ENCODE peak calls at places on chromosomes 6 and 20, in ten cellular contexts. N is Calu3, T is NCI-H446, E is GOT3, W is T-helper 2 cell, M is colonic mucosa, S is GM04504, U is COR-L47, C is naive B cell, B is NCI-H1436. J is an unnamed sample.

GRCh38 chr20:58800134-58800650 is 50.5 kb downstream of the GNAS-AS1 start:
- DNase-seq in C (no peak), E (no peak), T (no peak), M (no peak), N (no peak), U (no peak), B (no peak), W (no peak), S (no peak), J (no peak)

GRCh38 chr20:10076126-10077080 is 41.6 kb downstream of the ANKEF1 start:
- DNase-seq in T (no peak), U (no peak), B (no peak), C (no peak), W (no peak), N (peak), E (no peak), M (no peak), S (no peak), J (no peak)

GRCh38 chr20:50163570-50164317 is 10.2 kb upstream of the PEDS1 start:
- DNase-seq in W (no peak), T (no peak), U (no peak), M (no peak), C (no peak), N (peak), S (peak), E (no peak), B (no peak), J (no peak)

GRCh38 chr6:87756858-87757257 is 54.8 kb upstream of the AKIRIN2 start:
- DNase-seq in N (no peak), B (no peak), T (no peak), S (peak), C (peak), M (no peak), W (no peak), U (no peak), E (no peak), J (peak)

GRCh38 chr20:62685781-62686555 is 22.7 kb upstream of the NTSR1 start:
- DNase-seq in N (no peak), U (peak), W (no peak), B (peak), E (no peak), M (peak), C (no peak), S (no peak), T (no peak), J (peak)

GRCh38 chr6:75397806-75398465 is 95.7 kb downstream of the FILIP1 start:
- DNase-seq in W (no peak), T (no peak), S (no peak), M (no peak), U (no peak), N (no peak), E (no peak), C (no peak), B (no peak), J (no peak)

GRCh38 chr6:168040856-168041496 is 38.0 kb downstream of the FRMD1 start:
- DNase-seq in B (no peak), N (no peak), T (no peak), U (no peak), E (no peak), M (no peak), C (no peak), S (no peak), W (no peak), J (no peak)

GRCh38 chr20:58557713-58558335 is 42.6 kb upstream of the APCDD1L start:
- DNase-seq in T (no peak), U (no peak), M (no peak), S (peak), W (no peak), C (no peak), N (no peak), B (no peak), E (no peak), J (no peak)

GRCh38 chr6:98467091-98467490 is 367.3 kb upstream of the POU3F2 start:
- DNase-seq in S (no peak), M (no peak), W (no peak), C (no peak), E (no peak), N (no peak), B (no peak), U (no peak), T (no peak), J (no peak)

GRCh38 chr6:146905313-146905712 is 298.9 kb upstream of the STXBP5 start:
- DNase-seq in N (peak), M (no peak), T (peak), U (peak), S (peak), E (no peak), B (no peak), W (no peak), C (no peak), J (peak)

GRCh38 chr6:75207211-75207984 is 1.5 kb upstream of the COL12A1 start:
- DNase-seq in B (no peak), M (no peak), T (no peak), U (no peak), N (no peak), C (no peak), S (no peak), W (no peak), E (no peak), J (no peak)

GRCh38 chr20:58019027-58019849 is 209.2 kb downstream of the ANKRD60 start:
- DNase-seq in B (no peak), E (no peak), M (peak), T (no peak), W (no peak), N (peak), S (peak), C (no peak), U (no peak), J (no peak)

GRCh38 chr20:62523473-62524203 is 47.8 kb upstream of the GATA5 start:
- DNase-seq in N (peak), W (no peak), S (no peak), U (no peak), M (no peak), T (no peak), E (no peak), C (no peak), B (no peak), J (no peak)

GRCh38 chr6:166307082-166307980 is 861 bp downstream of the PRR18 start:
- DNase-seq in N (peak), T (no peak), C (no peak), M (no peak), W (no peak), B (no peak), E (no peak), U (peak), S (no peak), J (no peak)

GRCh38 chr6:105319331-105319730 is 83.6 kb downstream of the PREP start:
- DNase-seq in C (no peak), M (no peak), T (no peak), B (no peak), W (no peak), S (no peak), E (no peak), N (no peak), U (no peak), J (no peak)

GRCh38 chr20:10352934-10353866 is 80.8 kb downstream of the MKKS start:
- DNase-seq in N (peak), U (no peak), T (no peak), E (no peak), W (no peak), B (no peak), C (no peak), M (no peak), S (no peak), J (no peak)

GRCh38 chr6:4774715-4775590 is 1.3 kb upstream of the CDYL start:
- DNase-seq in B (no peak), T (no peak), W (no peak), U (peak), N (peak), S (no peak), M (peak), C (no peak), E (no peak), J (no peak)

GRCh38 chr6:24991748-24992467 is 56.1 kb upstream of the RIPOR2 start:
- DNase-seq in T (peak), C (peak), W (peak), M (peak), S (no peak), E (no peak), N (peak), U (peak), B (peak), J (no peak)

GRCh38 chr20:29408034-29408695 is 1849.3 kb upstream of the DEFB115 start:
- DNase-seq in W (no peak), S (no peak), B (no peak), N (no peak), C (no peak), M (no peak), U (no peak), E (no peak), T (no peak), J (no peak)

GRCh38 chr20:58818585-58819285 is 32.0 kb downstream of the GNAS-AS1 start:
- DNase-seq in S (peak), C (no peak), N (no peak), M (no peak), W (no peak), T (no peak), B (no peak), U (no peak), E (no peak), J (no peak)

GRCh38 chr6:146990821-146991798 is 213.1 kb upstream of the STXBP5 start:
- DNase-seq in B (no peak), S (no peak), M (no peak), U (no peak), C (no peak), W (no peak), T (no peak), E (no peak), N (no peak), J (no peak)

GRCh38 chr20:36252511-36252910 is 16.2 kb downstream of the AAR2 start:
- DNase-seq in E (no peak), T (no peak), M (no peak), U (no peak), B (no peak), S (no peak), W (no peak), N (no peak), C (no peak), J (no peak)

GRCh38 chr6:20180935-20181334 is 31.3 kb downstream of the MBOAT1 start:
- DNase-seq in U (no peak), M (no peak), B (no peak), C (no peak), S (no peak), E (no peak), T (no peak), N (no peak), W (no peak), J (no peak)

GRCh38 chr6:3305831-3306230 is 47.1 kb downstream of the PSMG4 start:
- DNase-seq in C (no peak), M (no peak), U (no peak), S (no peak), E (no peak), N (no peak), W (no peak), T (no peak), B (no peak), J (no peak)

GRCh38 chr6:107668826-107669474 is 155.2 kb downstream of the SCML4 start:
- DNase-seq in B (no peak), C (peak), W (no peak), T (peak), M (no peak), E (no peak), U (no peak), N (no peak), S (no peak), J (peak)

J was measured in DMS 273 treated with DMSO at 0.1 percent for 48 hours.